ENCODE peak calls at places on chromosome 5, in ten cellular contexts. J is GM23338, I is adrenal gland, T is aorta, R is left ventricle myocardium inferior, S is IMR-90, W is tibial nerve, D is MM.1S, X is BJ, Z is mesenchymal stem cell. P is an unnamed sample.

GRCh38 chr5:95715799-95716461 is 15.2 kb upstream of the RHOBTB3 start:
- DNase-seq in D (no peak), S (peak; percentile 76), I (no peak), T (no peak), J (no peak), W (no peak), R (no peak), Z (peak; percentile 65), X (peak; percentile 57), P (no peak)

GRCh38 chr5:173920866-173921265 is 32.7 kb downstream of the CPEB4 start:
- DNase-seq in S (peak; percentile 21), Z (no peak), W (no peak), R (no peak), D (no peak), J (no peak), X (no peak), T (no peak), I (no peak), P (no peak)

GRCh38 chr5:43729846-43730478 is 127.0 kb downstream of the NNT start:
- DNase-seq in J (peak; percentile 43), W (no peak), S (peak; percentile 51), R (no peak), D (peak; percentile 31), Z (peak; percentile 29), T (no peak), X (peak; percentile 17), I (no peak), P (no peak)

GRCh38 chr5:73751254-73751914 is 125.4 kb downstream of the ARHGEF28 start:
- DNase-seq in S (no peak), X (no peak), D (peak; percentile 30), R (no peak), J (no peak), Z (no peak), T (no peak), I (no peak), W (no peak), P (no peak)

GRCh38 chr5:55407059-55407684 is 99.4 kb downstream of the MTREX start:
- DNase-seq in R (no peak), Z (peak; percentile 68), T (no peak), I (peak; percentile 21), S (peak; percentile 64), D (peak; percentile 21), W (peak; percentile 29), X (no peak), J (peak; percentile 62), P (no peak)

GRCh38 chr5:32833127-32833526 is 122.0 kb downstream of the NPR3 start:
- DNase-seq in W (no peak), T (no peak), I (no peak), J (no peak), S (no peak), D (no peak), X (no peak), Z (no peak), R (no peak), P (no peak)

GRCh38 chr5:125668904-125669303 is 754.3 kb upstream of the GRAMD2B start:
- DNase-seq in S (no peak), Z (no peak), R (no peak), X (no peak), D (peak; percentile 76), W (no peak), I (no peak), T (no peak), J (peak; percentile 33), P (no peak)

GRCh38 chr5:136006767-136007251 is 22.0 kb upstream of the TGFBI start:
- DNase-seq in T (no peak), X (peak; percentile 60), J (no peak), W (no peak), D (no peak), S (peak; percentile 97), I (no peak), R (no peak), Z (peak; percentile 91), P (no peak)

DNA sequence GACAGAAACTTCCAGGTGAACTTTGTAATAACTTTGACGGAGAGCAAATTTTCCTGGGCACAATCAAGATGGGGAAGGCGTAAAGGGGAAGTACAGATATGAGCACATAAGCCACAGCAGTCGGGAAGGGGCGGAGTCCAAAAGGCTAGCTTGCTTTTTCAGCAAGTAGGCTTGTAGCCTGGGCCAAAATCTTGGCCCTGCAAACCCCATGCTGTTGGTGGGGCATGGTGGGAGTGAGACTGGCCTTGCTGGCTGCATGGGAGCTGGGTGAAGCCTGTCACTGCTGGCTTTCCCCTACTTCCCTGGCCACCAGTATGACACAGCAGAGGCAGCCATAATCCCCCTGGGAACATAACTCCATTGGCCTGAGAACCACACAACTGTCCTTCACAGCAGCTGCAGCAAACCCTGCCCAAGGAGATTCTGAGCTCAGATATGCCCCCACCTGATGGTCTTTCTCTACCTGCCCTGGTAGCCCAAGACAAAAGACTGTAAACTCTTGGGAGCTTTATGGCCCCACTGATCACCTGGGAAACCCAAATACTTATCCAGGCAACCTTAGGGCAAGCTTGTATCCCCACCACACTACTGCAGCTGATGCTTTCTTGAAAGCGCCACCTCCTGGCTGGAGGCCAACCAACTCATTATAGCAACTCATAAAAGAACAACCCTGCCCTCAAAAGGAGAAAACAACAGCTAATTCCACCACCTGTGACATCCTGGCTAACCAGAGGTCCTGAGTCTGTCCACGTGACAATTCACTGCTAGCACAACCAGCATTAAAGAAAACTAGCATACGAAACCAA is 24.0 kb downstream of the DCTN4 start:
- DNase-seq in J (peak; percentile 13), Z (no peak), X (no peak), I (peak; percentile 73), S (no peak), D (no peak), W (peak; percentile 33), T (no peak), R (peak; percentile 57), P (peak; percentile 41)
- H3K4me3 ChIP-seq in J (no peak overlapping the region), Z (no peak overlapping the region), X (no peak overlapping the region), I (no peak overlapping the region), S (no peak overlapping the region), D (no peak overlapping the region), W (no peak overlapping the region), T (no peak overlapping the region), R (no peak overlapping the region), P (no peak overlapping the region)

GRCh38 chr5:171316258-171317121 is 7.4 kb downstream of the TLX3 start:
- DNase-seq in X (no peak), J (peak; percentile 67), W (no peak), D (no peak), S (peak; percentile 20), Z (peak; percentile 31), R (no peak), I (no peak), T (no peak), P (no peak)

GRCh38 chr5:171315925-171316257 is 6.8 kb downstream of the TLX3 start:
- DNase-seq in T (no peak), J (no peak), D (no peak), Z (no peak), R (no peak), X (no peak), I (no peak), S (no peak), W (no peak), P (no peak)

GRCh38 chr5:171317225-171317624 is 8.2 kb downstream of the TLX3 start:
- DNase-seq in D (no peak), T (no peak), Z (no peak), X (no peak), J (no peak), R (no peak), W (no peak), S (no peak), I (peak; percentile 39), P (no peak)

GRCh38 chr5:171314728-171315385 is 5.8 kb downstream of the TLX3 start:
- DNase-seq in W (no peak), S (no peak), R (peak; percentile 38), Z (peak; percentile 33), I (peak; percentile 48), T (no peak), D (no peak), X (no peak), J (peak; percentile 54), P (peak; percentile 50)

DNA sequence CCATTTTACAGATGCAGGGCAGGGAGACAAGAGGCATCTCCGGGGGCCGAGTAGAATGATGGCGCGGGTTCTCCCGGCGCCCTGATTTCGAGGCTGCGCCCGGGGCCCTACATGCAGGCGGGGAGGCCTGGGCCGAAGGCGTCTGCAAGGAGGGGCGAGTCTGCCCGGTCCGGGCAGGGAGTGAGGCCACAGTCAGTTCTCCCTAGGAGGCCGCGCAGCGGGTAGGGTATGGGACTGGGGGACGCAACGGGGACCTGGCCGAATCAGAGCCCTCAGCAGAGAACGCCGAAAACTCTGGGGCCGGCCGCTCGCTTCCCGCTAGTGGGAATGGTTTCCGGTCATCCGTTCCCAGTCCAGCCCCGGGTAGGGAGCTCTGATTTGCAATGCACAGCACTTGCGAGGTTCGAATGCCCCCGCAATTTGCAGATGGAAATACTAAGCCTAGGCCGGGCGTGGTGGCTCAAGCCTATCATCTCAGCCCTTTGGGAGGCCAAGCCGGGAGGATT is 6.4 kb downstream of the TLX3 start:
- DNase-seq in Z (peak; percentile 10), J (peak; percentile 59), X (no peak), W (no peak), I (no peak), D (no peak), R (no peak), S (no peak), T (no peak), P (no peak)
- H3K4me3 ChIP-seq in Z (peak overlapping the region; percentile 33), J (peak overlapping the region; percentile 39), X (no peak overlapping the region), W (no peak overlapping the region), I (no peak overlapping the region), D (no peak overlapping the region), R (peak overlapping the region; percentile 53), S (no peak overlapping the region), T (no peak overlapping the region), P (no peak overlapping the region)

GRCh38 chr5:149381986-149382338 is 2.9 kb upstream of the IL17B start:
- DNase-seq in Z (peak; percentile 80), W (peak; percentile 82), T (peak; percentile 95), I (peak; percentile 85), R (peak; percentile 81), X (no peak), J (peak; percentile 89), D (peak; percentile 56), S (peak; percentile 66), P (peak; percentile 86)

GRCh38 chr5:149382517-149383220 is 3.6 kb upstream of the IL17B start:
- DNase-seq in T (peak; percentile 78), W (no peak), Z (no peak), X (no peak), S (no peak), D (no peak), J (no peak), I (no peak), R (no peak), P (peak; percentile 49)

GRCh38 chr5:149381261-149381985 is 2.3 kb upstream of the IL17B start:
- DNase-seq in I (no peak), R (no peak), Z (no peak), X (no peak), T (peak; percentile 71), S (no peak), J (no peak), W (no peak), D (no peak), P (no peak)

GRCh38 chr5:149386166-149386565 is 7.1 kb upstream of the IL17B start:
- DNase-seq in J (no peak), I (no peak), W (no peak), X (no peak), S (no peak), D (no peak), R (no peak), Z (peak; percentile 60), T (peak; percentile 59), P (no peak)

DNA sequence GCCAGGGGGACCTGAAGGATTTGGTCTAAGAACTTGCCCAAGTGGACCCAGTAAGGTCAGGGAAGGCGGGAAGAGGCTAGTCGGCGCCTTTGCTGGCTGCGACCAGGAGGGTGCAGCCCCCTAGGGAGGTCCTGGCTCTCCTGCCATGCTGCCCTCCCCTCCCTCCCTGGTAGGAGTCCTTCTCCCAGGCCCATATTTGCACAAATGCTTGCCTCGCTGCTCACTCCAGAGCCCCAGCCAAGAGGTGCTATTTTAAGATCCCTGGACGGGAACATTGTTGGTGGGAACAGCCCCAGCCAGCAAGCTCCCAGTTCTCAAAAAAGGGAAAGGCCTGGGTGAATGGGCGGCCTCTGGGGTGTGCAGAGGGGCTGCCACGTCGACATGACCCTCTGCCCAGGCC is 4.3 kb upstream of the IL17B start:
- DNase-seq in W (no peak), J (no peak), Z (peak; percentile 45), D (no peak), S (no peak), X (no peak), T (peak; percentile 90), R (peak; percentile 63), I (no peak), P (peak; percentile 73)
- H3K4me3 ChIP-seq in W (no peak overlapping the region), J (no peak overlapping the region), Z (no peak overlapping the region), D (no peak overlapping the region), S (no peak overlapping the region), X (no peak overlapping the region), T (no peak overlapping the region), R (peak overlapping the region; percentile 20), I (no peak overlapping the region), P (no peak overlapping the region)

DNA sequence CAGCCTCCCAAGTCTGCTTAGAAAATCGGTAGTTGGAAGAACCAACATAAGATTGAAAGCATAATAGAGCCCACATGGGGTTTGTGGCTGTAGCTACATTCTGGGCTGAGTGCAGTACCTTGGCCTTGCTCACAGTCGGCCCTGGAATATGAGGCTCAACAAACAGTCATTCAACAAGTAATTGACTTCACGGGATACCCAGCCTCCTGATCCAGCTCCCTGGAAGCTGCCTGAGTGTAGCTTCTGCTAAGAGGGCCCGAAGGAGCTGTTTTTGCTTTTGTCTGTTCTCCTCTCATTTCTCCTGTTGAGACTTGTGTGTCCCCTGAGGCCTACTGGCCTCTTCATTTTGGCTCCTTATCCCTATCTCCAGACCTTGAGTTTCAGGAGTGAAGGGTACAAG is 170.7 kb downstream of the HSPA4 start:
- DNase-seq in J (no peak), I (no peak), Z (no peak), X (no peak), D (no peak), T (no peak), W (no peak), R (no peak), S (no peak), P (no peak)
- H3K4me3 ChIP-seq in J (no peak overlapping the region), I (no peak overlapping the region), Z (no peak overlapping the region), X (no peak overlapping the region), D (no peak overlapping the region), T (no peak overlapping the region), W (no peak overlapping the region), R (no peak overlapping the region), S (no peak overlapping the region), P (no peak overlapping the region)